ENCODE peak calls at places on chromosomes 2 and 18, in ten cellular contexts. G is T-helper 2 cell; I is amniotic stem cell; T is fibroblast of the aortic adventitia; E is NCI-H2171; V is cardiac muscle cell; M is CD8-positive, alpha-beta memory T cell; R is NCI-H2029; B is H54; D is NT2/D1. X is an unnamed sample.

GRCh38 chr2:188410504-188411235 is 119.0 kb downstream of the GULP1 start:
- DNase-seq in D (peak; percentile 32), T (no peak), G (no peak), I (no peak), R (no peak), M (no peak), E (no peak), B (no peak), V (peak; percentile 29), X (no peak)

GRCh38 chr2:137886432-137886831 is 77.8 kb upstream of the HNMT start:
- DNase-seq in T (no peak), G (no peak), B (no peak), I (no peak), D (no peak), M (no peak), R (no peak), E (no peak), V (peak; percentile 9), X (peak; percentile 5)

GRCh38 chr2:132668189-132668833 is 1.7 kb downstream of the LYPD1 start:
- DNase-seq in R (peak; percentile 13), B (no peak), V (no peak), M (no peak), D (no peak), E (no peak), G (no peak), T (peak; percentile 31), I (no peak), X (no peak)

GRCh38 chr2:112679484-112679883 is 33.7 kb downstream of the SLC20A1 start:
- DNase-seq in D (no peak), B (peak; percentile 35), V (no peak), E (no peak), M (no peak), I (no peak), G (no peak), R (no peak), T (peak; percentile 72), X (no peak)

GRCh38 chr2:98703738-98704137 is 27.2 kb downstream of the MGAT4A start:
- DNase-seq in V (no peak), M (no peak), I (no peak), B (no peak), E (no peak), R (no peak), D (no peak), G (no peak), T (no peak), X (no peak)

GRCh38 chr18:4544131-4544530 is 89.0 kb upstream of the DLGAP1 start:
- DNase-seq in T (no peak), B (no peak), M (no peak), V (no peak), I (no peak), R (no peak), E (no peak), D (no peak), G (no peak), X (no peak)

GRCh38 chr2:43068053-43068471 is 158.3 kb downstream of the ZFP36L2 start:
- DNase-seq in G (no peak), V (no peak), E (no peak), T (no peak), M (no peak), D (no peak), B (no peak), I (no peak), R (no peak), X (no peak)

GRCh38 chr18:74507120-74507881 is 11.1 kb downstream of the CNDP2 start:
- DNase-seq in E (no peak), R (no peak), T (no peak), G (no peak), D (no peak), M (no peak), B (no peak), I (no peak), V (no peak), X (no peak)

GRCh38 chr2:109143214-109144187 is 14.5 kb downstream of the SH3RF3 start:
- DNase-seq in I (no peak), E (no peak), G (peak; percentile 56), D (no peak), M (no peak), T (no peak), R (no peak), V (no peak), B (no peak), X (no peak)

GRCh38 chr2:236824836-236825235 is 255.2 kb downstream of the ACKR3 start:
- DNase-seq in T (no peak), D (no peak), I (no peak), M (no peak), B (no peak), R (peak; percentile 88), V (no peak), E (peak; percentile 25), G (no peak), X (no peak)

GRCh38 chr2:20439503-20439902 is 7.4 kb upstream of the RHOB start:
- DNase-seq in D (no peak), V (peak; percentile 36), E (no peak), I (no peak), G (no peak), R (no peak), T (no peak), M (no peak), B (no peak), X (no peak)

GRCh38 chr2:216695401-216695821 is at the start of gene IGFBP5:
- DNase-seq in B (no peak), D (peak; percentile 76), I (peak; percentile 65), V (peak; percentile 91), G (no peak), T (peak; percentile 84), M (no peak), R (peak; percentile 83), E (peak; percentile 90), X (peak; percentile 91)

GRCh38 chr18:577606-578005 is 2.6 kb upstream of the CETN1 start:
- DNase-seq in D (no peak), G (no peak), T (peak; percentile 59), I (no peak), B (no peak), V (peak; percentile 43), M (no peak), E (no peak), R (no peak), X (no peak)

GRCh38 chr2:109129356-109129920 is 433 bp downstream of the SH3RF3 start:
- DNase-seq in E (peak; percentile 47), R (no peak), G (no peak), I (no peak), V (peak; percentile 34), T (peak; percentile 26), M (no peak), D (no peak), B (no peak), X (no peak)

GRCh38 chr2:196108604-196109003 is 40.0 kb upstream of the DNAH7 start:
- DNase-seq in R (no peak), I (no peak), M (no peak), D (no peak), G (no peak), E (no peak), T (no peak), B (no peak), V (no peak), X (no peak)

GRCh38 chr2:42105330-42106256 is 57.8 kb downstream of the PKDCC start:
- DNase-seq in G (peak; percentile 83), R (no peak), M (peak; percentile 60), V (no peak), T (no peak), I (no peak), D (no peak), E (no peak), B (no peak), X (no peak)